ENCODE peak calls at places on chromosomes 5 and 9, in eight cellular contexts. R is PC-3, O is uterus, P is sigmoid colon, B is left ventricle myocardium inferior, J is DND-41, G is lower lobe of right lung, Y is thyroid gland. N is an unnamed sample.
A peak's percentile ranks its signal among the peaks of the same experiment; 100 is the strongest.

GRCh38 chr9:95211028-95211427 is 106.5 kb downstream of the FANCC start:
- DNase-seq in B (no peak), P (no peak), R (no peak), J (no peak), Y (peak; percentile 70), O (no peak), G (no peak), N (no peak)

GRCh38 chr9:109880276-109881169 is 100.5 kb downstream of the PALM2AKAP2 start:
- DNase-seq in J (no peak), P (no peak), R (peak; percentile 46), G (no peak), Y (no peak), B (no peak), O (no peak), N (no peak)

GRCh38 chr5:90802695-90803317 is 244.2 kb downstream of the ADGRV1 start:
- DNase-seq in O (no peak), B (no peak), Y (peak; percentile 46), R (peak; percentile 82), G (no peak), P (no peak), J (peak; percentile 12), N (peak; percentile 12)

GRCh38 chr9:127170652-127171051 is 48.2 kb upstream of the ANGPTL2 start:
- DNase-seq in Y (no peak), G (no peak), O (peak; percentile 11), P (peak; percentile 30), J (no peak), R (no peak), B (no peak), N (no peak)

GRCh38 chr5:143837306-143837848 is 25.4 kb downstream of the HMHB1 start:
- DNase-seq in B (no peak), Y (no peak), G (no peak), J (peak; percentile 33), P (no peak), O (no peak), R (no peak), N (peak; percentile 36)

GRCh38 chr9:13358128-13358527 is 78.6 kb upstream of the MPDZ start:
- DNase-seq in O (no peak), R (peak; percentile 68), G (no peak), B (no peak), P (no peak), J (no peak), Y (no peak), N (peak; percentile 95)

GRCh38 chr5:18101532-18101931 is 467.3 kb downstream of the TAF11L14 start:
- DNase-seq in O (no peak), P (no peak), J (no peak), R (no peak), B (no peak), Y (no peak), G (no peak), N (no peak)

GRCh38 chr9:129482521-129483466 is 138.1 kb downstream of the C9orf50 start:
- DNase-seq in R (peak; percentile 84), G (peak; percentile 84), J (no peak), P (peak; percentile 96), Y (peak; percentile 91), B (peak; percentile 89), O (peak; percentile 96), N (peak; percentile 77)

GRCh38 chr9:96661711-96662110 is 6.6 kb upstream of the PRXL2C start:
- DNase-seq in Y (no peak), B (no peak), G (no peak), J (no peak), R (no peak), P (no peak), O (no peak), N (peak; percentile 74)

GRCh38 chr5:135186662-135187522 is 152.9 kb upstream of the PITX1 start:
- DNase-seq in O (no peak), P (no peak), Y (no peak), R (peak; percentile 64), B (no peak), G (no peak), J (no peak), N (no peak)

GRCh38 chr9:6153425-6153824 is 62.2 kb upstream of the IL33 start:
- DNase-seq in B (no peak), J (no peak), R (peak; percentile 80), P (no peak), G (no peak), O (no peak), Y (no peak), N (peak; percentile 41)

GRCh38 chr5:91174418-91174817 is 208.7 kb downstream of the ARRDC3 start:
- DNase-seq in B (no peak), G (no peak), J (no peak), Y (no peak), R (no peak), O (no peak), P (no peak), N (no peak)

GRCh38 chr5:92729088-92729487 is 851.9 kb downstream of the NR2F1-AS1 start:
- DNase-seq in P (peak; percentile 42), R (no peak), G (no peak), Y (no peak), O (no peak), B (no peak), J (no peak), N (no peak)

GRCh38 chr5:51961154-51961562 is 577.9 kb downstream of the ISL1 start:
- DNase-seq in O (no peak), Y (no peak), P (no peak), B (no peak), R (no peak), J (no peak), G (no peak), N (no peak)

GRCh38 chr9:2228132-2228531 is 213.0 kb downstream of the SMARCA2 start:
- DNase-seq in Y (peak; percentile 48), G (peak; percentile 55), P (no peak), J (peak; percentile 52), O (no peak), R (no peak), B (no peak), N (no peak)

GRCh38 chr5:137506296-137506695 is 7.2 kb upstream of the SPOCK1 start:
- DNase-seq in O (no peak), J (no peak), Y (no peak), P (no peak), R (no peak), B (no peak), G (no peak), N (no peak)

DNA sequence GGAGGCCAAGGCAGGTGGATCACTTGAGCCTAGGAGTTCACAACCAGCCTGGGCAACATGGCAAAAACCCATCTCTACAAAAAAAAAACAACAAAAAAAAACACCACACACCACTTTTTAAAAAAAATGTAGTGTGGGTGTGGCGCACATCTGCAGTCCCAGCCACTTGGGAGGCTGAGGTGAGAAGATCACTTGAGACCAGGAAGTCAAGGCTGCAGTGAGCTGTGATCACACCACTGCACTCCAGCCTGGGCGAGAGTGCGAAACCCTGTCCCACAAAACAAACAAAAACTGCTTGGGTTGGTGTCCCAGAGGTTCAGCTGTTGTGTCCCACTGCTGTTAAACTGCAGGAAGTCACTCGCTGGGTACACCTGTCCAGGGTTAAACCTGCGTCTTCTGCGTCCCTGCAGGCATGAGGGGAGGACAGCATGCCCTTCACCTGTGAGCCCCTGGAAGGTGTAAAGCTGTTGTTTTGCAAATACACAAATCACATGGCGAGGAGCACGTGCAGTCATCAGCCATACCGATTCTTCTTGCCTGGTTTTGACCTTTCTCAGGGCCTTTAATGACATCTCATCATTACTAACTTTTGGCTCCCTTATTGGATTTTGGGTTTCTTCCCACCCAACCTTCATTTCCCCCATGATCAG is 29.3 kb upstream of the CLPTM1L start:
- DNase-seq in J (no peak), O (no peak), R (no peak), B (no peak), G (no peak), Y (no peak), P (no peak), N (no peak)
- TF ChIP-seq CTCF in J (no peak), O (no peak), R (no peak), B (no peak), G (no peak), Y (no peak), P (no peak), N (no peak)

DNA sequence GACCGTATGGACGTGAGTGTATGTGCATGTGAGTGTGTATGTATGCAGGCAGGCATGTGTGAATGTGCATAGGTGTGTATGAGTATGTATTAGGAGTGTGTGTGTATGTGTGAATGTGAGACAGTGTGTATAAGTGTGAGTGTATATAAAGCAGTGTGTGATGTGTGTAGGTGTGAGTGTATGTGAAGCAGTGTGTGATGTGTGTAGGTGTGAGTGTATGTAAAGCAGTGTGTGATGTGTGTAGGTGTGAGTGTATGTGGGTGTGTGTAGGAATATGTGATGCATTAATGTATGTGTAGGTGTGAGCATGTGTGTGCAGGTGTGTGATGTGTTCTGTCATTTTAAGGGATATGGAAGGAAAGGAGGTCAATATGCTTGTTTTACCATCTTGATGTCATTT is 215.5 kb downstream of the GADD45G start:
- DNase-seq in J (no peak), P (no peak), O (no peak), B (no peak), Y (no peak), R (no peak), G (no peak), N (no peak)
- H3K27me3 ChIP-seq in J (no peaks in the 10 kb centered on the region), P (no peaks in the 10 kb centered on the region), O (no peaks in the 10 kb centered on the region), B (no peaks in the 10 kb centered on the region), Y (no peaks in the 10 kb centered on the region), R (peaks cover 10% of the 10 kb centered on the region), G (no peaks in the 10 kb centered on the region), N (no peaks in the 10 kb centered on the region)

DNA sequence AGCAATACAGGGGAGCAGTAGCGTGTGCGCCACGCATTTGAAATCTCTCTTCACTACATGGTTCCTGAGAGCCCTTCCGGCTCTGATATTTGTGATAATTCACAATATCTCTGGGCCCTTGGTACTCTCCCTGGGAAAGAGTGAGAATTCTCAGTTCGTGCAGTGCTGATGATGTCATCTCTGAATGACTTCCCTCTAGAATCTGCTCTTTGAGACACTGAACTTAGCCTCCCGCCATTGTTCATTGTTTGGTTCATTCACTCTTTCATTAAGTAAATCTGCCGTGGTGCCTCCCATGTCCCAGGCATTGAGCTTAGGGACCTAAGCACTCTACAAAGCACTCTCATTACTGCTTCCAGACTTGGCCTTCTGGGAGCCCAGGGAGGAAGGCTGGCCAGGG is 94.0 kb downstream of the PPARGC1B start:
- DNase-seq in J (no peak), O (no peak), R (no peak), P (no peak), Y (no peak), B (no peak), G (no peak), N (no peak)
- H3K4me1 ChIP-seq in J (no peaks in the 10 kb centered on the region), O (no peaks in the 10 kb centered on the region), R (no peaks in the 10 kb centered on the region), P (no peaks in the 10 kb centered on the region), Y (no peaks in the 10 kb centered on the region), B (peaks cover 100% of the 10 kb centered on the region), G (no peaks in the 10 kb centered on the region), N (no peaks in the 10 kb centered on the region)

GRCh38 chr9:114098021-114098659 is 952 bp downstream of the KIF12 start:
- DNase-seq in R (peak; percentile 39), J (no peak), B (no peak), G (peak; percentile 63), O (no peak), Y (peak; percentile 80), P (no peak), N (no peak)
- TF ChIP-seq CTCF in R (no peak), J (no peak), B (no peak), G (no peak), O (no peak), Y (no peak), P (no peak), N (no peak)

DNA sequence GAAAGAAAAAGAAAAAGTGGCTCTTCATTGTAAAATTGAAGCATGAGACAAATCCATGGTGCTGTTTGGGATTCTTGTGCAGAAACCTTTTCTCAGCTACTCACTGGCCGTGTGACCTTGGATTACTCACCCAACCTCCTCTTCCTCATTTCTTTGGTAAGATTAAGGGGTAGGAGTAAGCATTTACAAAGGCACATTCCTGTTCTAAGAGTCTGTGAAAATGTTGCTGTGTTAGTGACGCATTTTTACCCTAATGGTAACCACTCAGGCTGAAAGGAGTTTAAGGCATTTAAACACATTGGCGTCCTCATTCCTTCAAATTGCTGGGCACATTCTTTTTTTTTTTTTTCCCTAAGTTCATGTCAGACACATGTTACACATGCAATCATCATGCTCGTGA is 4.3 kb downstream of the RAI14 start:
- DNase-seq in P (no peak), Y (no peak), R (peak; percentile 33), B (no peak), O (no peak), G (no peak), J (no peak), N (peak; percentile 99)
- H3K27me3 ChIP-seq in P (no peaks in the 10 kb centered on the region), Y (no peaks in the 10 kb centered on the region), R (no peaks in the 10 kb centered on the region), B (peaks cover 39% of the 10 kb centered on the region), O (no peaks in the 10 kb centered on the region), G (peaks cover 7% of the 10 kb centered on the region), J (no peaks in the 10 kb centered on the region), N (no peaks in the 10 kb centered on the region)

N was measured in astrocyte.